ENCODE peak calls at places on chromosomes 11 and 22, in six cellular contexts. One of them, this sample, is unnamed.

GRCh38 chr22:26763633-26764295 is 106.4 kb downstream of the MIAT start:
- DNase-seq in SJCRH30: peak
- DNase-seq in K562: no peak
- DNase-seq in choroid plexus epithelial cell: peak
- DNase-seq in MM.1S: no peak
- DNase-seq in suprapubic skin: no peak
- DNase-seq in this sample: no peak

GRCh38 chr22:43331698-43332097 is 11.5 kb downstream of the SCUBE1 start:
- DNase-seq in SJCRH30: no peak
- DNase-seq in K562: no peak
- DNase-seq in choroid plexus epithelial cell: no peak
- DNase-seq in MM.1S: no peak
- DNase-seq in suprapubic skin: no peak
- DNase-seq in this sample: no peak

GRCh38 chr11:115505165-115505564 is 950 bp upstream of the CADM1 start:
- DNase-seq in SJCRH30: peak
- DNase-seq in K562: no peak
- DNase-seq in choroid plexus epithelial cell: no peak
- DNase-seq in MM.1S: peak
- DNase-seq in suprapubic skin: no peak
- DNase-seq in this sample: no peak

GRCh38 chr22:23547818-23548500 is 32.1 kb downstream of the IGLL1 start:
- DNase-seq in SJCRH30: no peak
- DNase-seq in K562: no peak
- DNase-seq in choroid plexus epithelial cell: no peak
- DNase-seq in MM.1S: no peak
- DNase-seq in suprapubic skin: peak
- DNase-seq in this sample: no peak

GRCh38 chr11:86046111-86046510 is 22.8 kb downstream of the PICALM start:
- DNase-seq in SJCRH30: no peak
- DNase-seq in K562: no peak
- DNase-seq in choroid plexus epithelial cell: no peak
- DNase-seq in MM.1S: no peak
- DNase-seq in suprapubic skin: no peak
- DNase-seq in this sample: no peak

GRCh38 chr22:49608228-49608627 is 219.4 kb downstream of the BRD1 start:
- DNase-seq in SJCRH30: no peak
- DNase-seq in K562: no peak
- DNase-seq in choroid plexus epithelial cell: no peak
- DNase-seq in MM.1S: no peak
- DNase-seq in suprapubic skin: peak
- DNase-seq in this sample: no peak

GRCh38 chr11:9565822-9566560 is 7.5 kb upstream of the WEE1 start:
- DNase-seq in SJCRH30: peak
- DNase-seq in K562: peak
- DNase-seq in choroid plexus epithelial cell: peak
- DNase-seq in MM.1S: peak
- DNase-seq in suprapubic skin: no peak
- DNase-seq in this sample: peak

GRCh38 chr11:134445601-134446325 is 33.7 kb upstream of the B3GAT1 start:
- DNase-seq in SJCRH30: no peak
- DNase-seq in K562: no peak
- DNase-seq in choroid plexus epithelial cell: no peak
- DNase-seq in MM.1S: no peak
- DNase-seq in suprapubic skin: no peak
- DNase-seq in this sample: no peak

GRCh38 chr11:69647349-69647748 is 6.4 kb downstream of the CCND1 start:
- DNase-seq in SJCRH30: no peak
- DNase-seq in K562: no peak
- DNase-seq in choroid plexus epithelial cell: no peak
- DNase-seq in MM.1S: no peak
- DNase-seq in suprapubic skin: no peak
- DNase-seq in this sample: no peak

GRCh38 chr11:75855191-75855590 is 40.2 kb downstream of the UVRAG start:
- DNase-seq in SJCRH30: no peak
- DNase-seq in K562: no peak
- DNase-seq in choroid plexus epithelial cell: no peak
- DNase-seq in MM.1S: no peak
- DNase-seq in suprapubic skin: no peak
- DNase-seq in this sample: no peak

GRCh38 chr11:66331542-66332370 is 4.5 kb downstream of the RIN1 start:
- DNase-seq in SJCRH30: no peak
- DNase-seq in K562: no peak
- DNase-seq in choroid plexus epithelial cell: no peak
- DNase-seq in MM.1S: no peak
- DNase-seq in suprapubic skin: no peak
- DNase-seq in this sample: no peak

GRCh38 chr11:69374110-69374981 is 80.4 kb downstream of the MYEOV start:
- DNase-seq in SJCRH30: peak
- DNase-seq in K562: no peak
- DNase-seq in choroid plexus epithelial cell: no peak
- DNase-seq in MM.1S: no peak
- DNase-seq in suprapubic skin: peak
- DNase-seq in this sample: no peak

GRCh38 chr11:134140961-134141490 is 72.2 kb downstream of the JAM3 start:
- DNase-seq in SJCRH30: no peak
- DNase-seq in K562: no peak
- DNase-seq in choroid plexus epithelial cell: no peak
- DNase-seq in MM.1S: no peak
- DNase-seq in suprapubic skin: no peak
- DNase-seq in this sample: no peak

GRCh38 chr11:126969865-126970479 is 30.6 kb downstream of the KIRREL3 start:
- DNase-seq in SJCRH30: peak
- DNase-seq in K562: no peak
- DNase-seq in choroid plexus epithelial cell: no peak
- DNase-seq in MM.1S: peak
- DNase-seq in suprapubic skin: no peak
- DNase-seq in this sample: peak

GRCh38 chr11:123452799-123453198 is 22.7 kb downstream of the GRAMD1B start:
- DNase-seq in SJCRH30: no peak
- DNase-seq in K562: no peak
- DNase-seq in choroid plexus epithelial cell: no peak
- DNase-seq in MM.1S: no peak
- DNase-seq in suprapubic skin: no peak
- DNase-seq in this sample: no peak

GRCh38 chr11:27166130-27166529 is 125.5 kb downstream of the BBOX1 start:
- DNase-seq in SJCRH30: no peak
- DNase-seq in K562: no peak
- DNase-seq in choroid plexus epithelial cell: no peak
- DNase-seq in MM.1S: no peak
- DNase-seq in suprapubic skin: no peak
- DNase-seq in this sample: no peak

GRCh38 chr11:33379931-33380330 is 122.8 kb downstream of the HIPK3 start:
- DNase-seq in SJCRH30: no peak
- DNase-seq in K562: no peak
- DNase-seq in choroid plexus epithelial cell: no peak
- DNase-seq in MM.1S: peak
- DNase-seq in suprapubic skin: no peak
- DNase-seq in this sample: no peak

GRCh38 chr22:22593964-22594656 is 35.0 kb upstream of the PRAME start:
- DNase-seq in SJCRH30: peak
- DNase-seq in K562: peak
- DNase-seq in choroid plexus epithelial cell: peak
- DNase-seq in MM.1S: peak
- DNase-seq in suprapubic skin: no peak
- DNase-seq in this sample: peak

GRCh38 chr11:68584097-68584496 is 100.2 kb upstream of the GAL start:
- DNase-seq in SJCRH30: peak
- DNase-seq in K562: peak
- DNase-seq in choroid plexus epithelial cell: peak
- DNase-seq in MM.1S: peak
- DNase-seq in suprapubic skin: no peak
- DNase-seq in this sample: peak

GRCh38 chr22:35711336-35711735 is 6.3 kb upstream of the APOL5 start:
- DNase-seq in SJCRH30: no peak
- DNase-seq in K562: no peak
- DNase-seq in choroid plexus epithelial cell: no peak
- DNase-seq in MM.1S: no peak
- DNase-seq in suprapubic skin: no peak
- DNase-seq in this sample: no peak

GRCh38 chr11:75031771-75032549 is 43.2 kb downstream of the NEU3 start:
- DNase-seq in SJCRH30: peak
- DNase-seq in K562: peak
- DNase-seq in choroid plexus epithelial cell: peak
- DNase-seq in MM.1S: peak
- DNase-seq in suprapubic skin: no peak
- DNase-seq in this sample: peak

GRCh38 chr11:73401217-73401923 is 25.2 kb downstream of the RELT start:
- DNase-seq in SJCRH30: no peak
- DNase-seq in K562: no peak
- DNase-seq in choroid plexus epithelial cell: no peak
- DNase-seq in MM.1S: no peak
- DNase-seq in suprapubic skin: no peak
- DNase-seq in this sample: peak

GRCh38 chr11:48036011-48036410 is 55.7 kb downstream of the PTPRJ start:
- DNase-seq in SJCRH30: no peak
- DNase-seq in K562: no peak
- DNase-seq in choroid plexus epithelial cell: no peak
- DNase-seq in MM.1S: no peak
- DNase-seq in suprapubic skin: no peak
- DNase-seq in this sample: no peak

GRCh38 chr11:57704932-57705331 is 7.1 kb downstream of the MED19 start:
- DNase-seq in SJCRH30: no peak
- DNase-seq in K562: no peak
- DNase-seq in choroid plexus epithelial cell: no peak
- DNase-seq in MM.1S: no peak
- DNase-seq in suprapubic skin: no peak
- DNase-seq in this sample: no peak

GRCh38 chr11:5232150-5232549 is 2.1 kb downstream of the HBD start:
- DNase-seq in SJCRH30: no peak
- DNase-seq in K562: no peak
- DNase-seq in choroid plexus epithelial cell: no peak
- DNase-seq in MM.1S: no peak
- DNase-seq in suprapubic skin: no peak
- DNase-seq in this sample: no peak

GRCh38 chr11:45752136-45752535 is 52.8 kb upstream of the SLC35C1 start:
- DNase-seq in SJCRH30: no peak
- DNase-seq in K562: no peak
- DNase-seq in choroid plexus epithelial cell: no peak
- DNase-seq in MM.1S: no peak
- DNase-seq in suprapubic skin: no peak
- DNase-seq in this sample: no peak

GRCh38 chr11:120248551-120249278 is 8.8 kb downstream of the POU2F3 start:
- DNase-seq in SJCRH30: no peak
- DNase-seq in K562: no peak
- DNase-seq in choroid plexus epithelial cell: peak
- DNase-seq in MM.1S: no peak
- DNase-seq in suprapubic skin: no peak
- DNase-seq in this sample: peak

GRCh38 chr22:27575348-27575747 is 226.2 kb downstream of the MN1 start:
- DNase-seq in SJCRH30: no peak
- DNase-seq in K562: no peak
- DNase-seq in choroid plexus epithelial cell: no peak
- DNase-seq in MM.1S: no peak
- DNase-seq in suprapubic skin: no peak
- DNase-seq in this sample: no peak

GRCh38 chr11:23885801-23886200 is 611.1 kb upstream of the LUZP2 start:
- DNase-seq in SJCRH30: no peak
- DNase-seq in K562: no peak
- DNase-seq in choroid plexus epithelial cell: no peak
- DNase-seq in MM.1S: no peak
- DNase-seq in suprapubic skin: no peak
- DNase-seq in this sample: no peak

GRCh38 chr22:33271390-33272161 is 213.4 kb upstream of the SYN3 start:
- DNase-seq in SJCRH30: peak
- DNase-seq in K562: no peak
- DNase-seq in choroid plexus epithelial cell: peak
- DNase-seq in MM.1S: no peak
- DNase-seq in suprapubic skin: no peak
- DNase-seq in this sample: peak

GRCh38 chr11:65278351-65278750 is 16.6 kb downstream of the POLA2 start:
- DNase-seq in SJCRH30: no peak
- DNase-seq in K562: no peak
- DNase-seq in choroid plexus epithelial cell: peak
- DNase-seq in MM.1S: no peak
- DNase-seq in suprapubic skin: no peak
- DNase-seq in this sample: no peak

GRCh38 chr11:131195801-131196517 is 174.5 kb upstream of the NTM start:
- DNase-seq in SJCRH30: peak
- DNase-seq in K562: no peak
- DNase-seq in choroid plexus epithelial cell: peak
- DNase-seq in MM.1S: no peak
- DNase-seq in suprapubic skin: no peak
- DNase-seq in this sample: no peak

GRCh38 chr11:47768090-47768620 is 1.0 kb upstream of the FNBP4 start:
- DNase-seq in SJCRH30: peak
- DNase-seq in K562: no peak
- DNase-seq in choroid plexus epithelial cell: peak
- DNase-seq in MM.1S: peak
- DNase-seq in suprapubic skin: peak
- DNase-seq in this sample: peak

GRCh38 chr11:60710482-60710881 is 11.1 kb downstream of the MS4A8 start:
- DNase-seq in SJCRH30: no peak
- DNase-seq in K562: no peak
- DNase-seq in choroid plexus epithelial cell: peak
- DNase-seq in MM.1S: no peak
- DNase-seq in suprapubic skin: no peak
- DNase-seq in this sample: no peak

DNA sequence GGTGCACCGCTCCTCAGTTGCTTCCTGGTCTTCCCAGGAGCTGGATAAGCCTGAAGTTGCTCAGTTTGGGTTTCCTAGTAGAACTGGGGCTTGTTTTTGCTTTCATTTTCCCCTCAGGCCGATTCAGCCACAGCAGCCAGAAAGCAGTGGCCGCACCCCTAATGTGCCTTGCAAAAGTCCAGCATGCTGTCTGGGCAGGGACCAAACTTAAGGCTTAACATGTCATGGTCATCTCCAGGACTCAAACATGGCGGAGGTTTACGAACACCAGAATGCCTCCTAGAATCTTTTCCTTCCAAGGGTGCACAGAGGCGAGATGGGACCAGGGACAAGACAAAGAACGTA is 2.5 kb downstream of the GNG3 start:
- DNase-seq in SJCRH30: peak
- DNase-seq in K562: no peak
- DNase-seq in choroid plexus epithelial cell: peak
- DNase-seq in MM.1S: peak
- DNase-seq in suprapubic skin: no peak
- DNase-seq in this sample: peak
- H3K4me3 ChIP-seq in SJCRH30: peak
- H3K4me3 ChIP-seq in K562: no peak
- H3K4me3 ChIP-seq in choroid plexus epithelial cell: peak
- H3K4me3 ChIP-seq in MM.1S: peak
- H3K4me3 ChIP-seq in suprapubic skin: peak
- H3K4me3 ChIP-seq in this sample: no peak

GRCh38 chr11:41018224-41018623 is 441.2 kb downstream of the LRRC4C start:
- DNase-seq in SJCRH30: no peak
- DNase-seq in K562: no peak
- DNase-seq in choroid plexus epithelial cell: no peak
- DNase-seq in MM.1S: no peak
- DNase-seq in suprapubic skin: no peak
- DNase-seq in this sample: no peak
- H3K4me3 ChIP-seq in SJCRH30: no peak
- H3K4me3 ChIP-seq in K562: no peak
- H3K4me3 ChIP-seq in choroid plexus epithelial cell: no peak
- H3K4me3 ChIP-seq in MM.1S: no peak
- H3K4me3 ChIP-seq in suprapubic skin: no peak
- H3K4me3 ChIP-seq in this sample: no peak

GRCh38 chr22:29479417-29480261 is at the start of gene NEFH:
- DNase-seq in SJCRH30: no peak
- DNase-seq in K562: peak
- DNase-seq in choroid plexus epithelial cell: no peak
- DNase-seq in MM.1S: no peak
- DNase-seq in suprapubic skin: no peak
- DNase-seq in this sample: no peak
- H3K4me3 ChIP-seq in SJCRH30: no peak
- H3K4me3 ChIP-seq in K562: peak
- H3K4me3 ChIP-seq in choroid plexus epithelial cell: peak
- H3K4me3 ChIP-seq in MM.1S: no peak
- H3K4me3 ChIP-seq in suprapubic skin: peak
- H3K4me3 ChIP-seq in this sample: no peak

GRCh38 chr11:125418396-125418795 is 77.7 kb downstream of the FEZ1 start:
- DNase-seq in SJCRH30: no peak
- DNase-seq in K562: no peak
- DNase-seq in choroid plexus epithelial cell: no peak
- DNase-seq in MM.1S: no peak
- DNase-seq in suprapubic skin: no peak
- DNase-seq in this sample: no peak
- H3K4me3 ChIP-seq in SJCRH30: no peak
- H3K4me3 ChIP-seq in K562: no peak
- H3K4me3 ChIP-seq in choroid plexus epithelial cell: no peak
- H3K4me3 ChIP-seq in MM.1S: no peak
- H3K4me3 ChIP-seq in suprapubic skin: no peak
- H3K4me3 ChIP-seq in this sample: no peak

This sample was measured in NB4.